ENCODE peak calls at places on chromosomes 16 and 17, in four cellular contexts. P, N, U and A are unnamed samples.

GRCh38 chr17:49213803-49214202 is 3.3 kb downstream of the ABI3 start:
- DNase-seq in P (no peak), U (no peak), N (no peak), A (no peak)

GRCh38 chr17:3976675-3977171 is 12.5 kb upstream of the ATP2A3 start:
- DNase-seq in N (no peak), P (no peak), U (no peak), A (no peak)

GRCh38 chr16:11535494-11535893 is 51.2 kb downstream of the LITAF start:
- DNase-seq in P (no peak), N (no peak), U (no peak), A (peak; percentile 82)

GRCh38 chr16:27547134-27547533 is 2.6 kb downstream of the GTF3C1 start:
- DNase-seq in N (peak; percentile 79), U (no peak), P (peak; percentile 55), A (peak; percentile 62)

GRCh38 chr16:11783319-11784047 is 13.6 kb downstream of the ZC3H7A start:
- DNase-seq in U (peak; percentile 89), N (peak; percentile 45), P (no peak), A (peak; percentile 58)

GRCh38 chr17:4442582-4442981 is 8.8 kb downstream of the SPNS3 start:
- DNase-seq in U (no peak), P (no peak), N (no peak), A (no peak)

GRCh38 chr17:38585056-38585804 is 20.5 kb downstream of the SRCIN1 start:
- DNase-seq in U (no peak), N (no peak), P (peak; percentile 31), A (no peak)

GRCh38 chr16:84449156-84450140 is 55.0 kb downstream of the MEAK7 start:
- DNase-seq in P (no peak), U (no peak), N (no peak), A (no peak)

GRCh38 chr16:24568392-24568791 is 29.0 kb downstream of the RBBP6 start:
- DNase-seq in U (no peak), P (no peak), N (peak; percentile 43), A (peak; percentile 8)

DNA sequence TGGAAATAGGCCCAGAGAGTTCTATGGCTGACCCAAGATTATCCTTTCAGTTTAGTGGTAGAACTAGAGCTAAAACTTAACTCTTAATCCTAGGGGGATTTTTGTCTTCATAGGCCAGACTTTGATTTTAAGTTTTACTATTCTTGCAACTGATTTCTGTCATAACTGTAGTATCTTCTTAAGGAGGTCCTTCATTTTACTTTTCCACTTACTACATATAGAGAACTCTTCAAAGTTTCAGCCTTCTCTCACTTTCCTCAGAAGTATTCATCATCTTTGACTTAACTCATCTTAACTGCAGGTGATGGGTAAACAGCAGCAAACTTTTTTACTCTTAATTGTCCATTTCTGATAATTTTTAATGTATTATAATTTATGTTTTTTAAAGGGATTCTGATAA is 23.4 kb downstream of the RBBP6 start:
- DNase-seq in P (no peak), U (no peak), N (no peak), A (no peak)
- H2AFZ ChIP-seq in P (no peak overlapping the region), U (no peak overlapping the region), N (no peak overlapping the region), A (no peak overlapping the region)

GRCh38 chr17:2828396-2829038 is 32.3 kb downstream of the RAP1GAP2 start:
- DNase-seq in P (peak; percentile 85), N (peak; percentile 19), U (no peak), A (peak; percentile 40)
- H2AFZ ChIP-seq in P (no peak overlapping the region), N (peak overlapping the region; percentile 74), U (no peak overlapping the region), A (peak overlapping the region; percentile 66)

DNA sequence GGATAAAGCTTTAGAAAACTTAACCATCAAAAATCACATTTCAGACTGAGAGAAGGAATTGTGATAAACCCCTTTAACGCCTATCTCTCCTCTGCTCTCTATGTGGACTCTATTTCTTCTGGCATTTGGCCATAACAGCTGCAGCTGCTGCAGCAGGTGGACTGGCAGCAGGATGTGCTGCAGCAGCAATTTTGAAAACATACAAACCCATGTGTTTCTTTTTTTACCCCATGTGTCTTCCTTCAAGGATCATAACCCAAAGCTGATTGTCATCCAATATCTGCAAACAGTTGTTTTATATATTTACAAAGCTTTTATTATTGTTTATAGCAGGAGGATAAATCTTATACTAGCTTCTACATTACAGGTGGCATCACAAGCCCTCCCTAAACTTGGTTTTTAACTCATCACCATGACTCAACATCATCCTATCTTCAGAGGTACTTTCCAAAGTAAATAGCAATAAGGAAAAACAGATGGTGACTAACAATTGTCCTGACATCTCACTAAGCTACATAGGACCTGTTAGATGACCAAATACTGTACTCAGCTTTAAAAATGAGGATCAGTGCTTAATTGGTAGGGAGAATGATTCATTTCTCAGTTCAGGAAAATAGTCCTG is 14.5 kb upstream of the KRTAP9-2 start:
- DNase-seq in U (no peak), N (peak; percentile 73), P (no peak), A (peak; percentile 71)
- H2AFZ ChIP-seq in U (no peak overlapping the region), N (no peak overlapping the region), P (no peak overlapping the region), A (no peak overlapping the region)

DNA sequence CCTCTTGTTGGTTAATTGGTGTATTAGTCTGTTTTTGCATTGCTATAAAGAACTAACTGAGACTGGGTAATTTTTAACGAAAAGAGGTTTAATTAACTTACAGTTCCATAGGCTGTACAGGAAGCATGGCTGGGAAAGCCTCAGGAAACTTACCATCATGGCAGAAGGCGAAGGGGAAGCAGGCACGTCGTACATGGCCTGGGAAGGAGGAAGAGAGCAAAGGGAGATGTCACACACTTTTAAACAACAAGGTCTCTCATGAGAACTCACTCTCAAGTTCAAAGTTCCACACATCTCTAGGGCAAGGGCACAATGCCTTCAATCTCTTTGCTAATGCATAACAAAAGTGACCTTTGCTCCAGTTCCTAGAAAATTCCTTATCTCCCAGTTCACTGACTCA is 125.0 kb upstream of the IRX5 start:
- DNase-seq in P (no peak), U (no peak), N (no peak), A (no peak)
- H2AFZ ChIP-seq in P (no peak overlapping the region), U (no peak overlapping the region), N (no peak overlapping the region), A (no peak overlapping the region)

GRCh38 chr16:67647111-67647651 is 2.2 kb downstream of the CARMIL2 start:
- DNase-seq in N (no peak), P (no peak), U (no peak), A (peak; percentile 52)

GRCh38 chr16:67647681-67648080 is 2.7 kb downstream of the CARMIL2 start:
- DNase-seq in N (no peak), P (no peak), U (no peak), A (no peak)

GRCh38 chr16:67648088-67648763 is 3.3 kb downstream of the CARMIL2 start:
- DNase-seq in N (no peak), U (no peak), P (no peak), A (no peak)

GRCh38 chr16:67644038-67644437 is 906 bp upstream of the CARMIL2 start:
- DNase-seq in U (no peak), N (no peak), P (no peak), A (no peak)

DNA sequence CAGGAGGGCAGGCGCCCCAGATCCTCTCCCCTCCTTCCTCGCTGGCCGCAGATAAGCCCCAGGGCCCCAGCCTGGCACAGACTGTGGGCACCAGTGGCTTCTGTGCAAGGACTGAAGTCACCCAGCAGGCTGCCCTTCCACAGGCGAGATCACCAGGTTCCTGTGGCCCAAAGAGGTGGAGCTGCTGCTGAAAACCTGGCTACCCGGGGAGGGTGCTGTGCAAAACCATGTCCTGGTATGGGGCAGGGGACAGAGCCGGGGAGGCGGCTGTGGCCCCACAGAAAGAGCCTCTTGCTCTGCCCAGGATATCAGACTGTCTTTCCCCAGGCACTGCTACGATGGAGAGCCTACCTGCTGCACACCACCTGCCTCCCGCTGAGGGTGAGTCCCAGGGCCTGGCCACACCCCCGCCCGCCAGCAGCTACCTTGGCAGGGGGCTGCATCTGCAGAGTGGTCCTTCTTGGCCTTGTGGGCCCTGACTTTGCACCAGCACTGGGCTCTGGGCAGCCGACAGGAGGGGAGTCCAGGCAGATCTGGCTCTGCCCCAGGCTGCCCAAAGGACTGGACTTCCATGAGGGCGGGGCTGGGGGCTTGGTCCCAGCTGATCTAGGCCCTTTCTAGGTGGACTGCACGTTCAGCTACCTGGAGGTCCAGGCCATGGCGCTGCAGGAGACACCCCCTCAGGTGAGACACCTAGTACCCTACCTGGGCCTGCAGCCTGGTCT is 615 bp downstream of the CARMIL2 start:
- DNase-seq in P (no peak), N (no peak), U (no peak), A (no peak)
- H2AFZ ChIP-seq in P (no peak overlapping the region), N (no peak overlapping the region), U (peak overlapping the region; percentile 65), A (no peak overlapping the region)

GRCh38 chr16:78444-79145 is 570 bp downstream of the MPG start:
- DNase-seq in P (peak; percentile 67), N (peak; percentile 52), U (no peak), A (no peak)

GRCh38 chr16:77273-77806 is 685 bp upstream of the MPG start:
- DNase-seq in N (peak; percentile 61), P (peak; percentile 79), U (no peak), A (no peak)

GRCh38 chr16:77807-78443 is at the start of gene MPG:
- DNase-seq in P (peak; percentile 93), N (peak; percentile 72), U (no peak), A (peak; percentile 51)

GRCh38 chr16:75580-76501 is 2.2 kb upstream of the MPG start:
- DNase-seq in N (peak; percentile 86), P (peak; percentile 87), U (no peak), A (no peak)

DNA sequence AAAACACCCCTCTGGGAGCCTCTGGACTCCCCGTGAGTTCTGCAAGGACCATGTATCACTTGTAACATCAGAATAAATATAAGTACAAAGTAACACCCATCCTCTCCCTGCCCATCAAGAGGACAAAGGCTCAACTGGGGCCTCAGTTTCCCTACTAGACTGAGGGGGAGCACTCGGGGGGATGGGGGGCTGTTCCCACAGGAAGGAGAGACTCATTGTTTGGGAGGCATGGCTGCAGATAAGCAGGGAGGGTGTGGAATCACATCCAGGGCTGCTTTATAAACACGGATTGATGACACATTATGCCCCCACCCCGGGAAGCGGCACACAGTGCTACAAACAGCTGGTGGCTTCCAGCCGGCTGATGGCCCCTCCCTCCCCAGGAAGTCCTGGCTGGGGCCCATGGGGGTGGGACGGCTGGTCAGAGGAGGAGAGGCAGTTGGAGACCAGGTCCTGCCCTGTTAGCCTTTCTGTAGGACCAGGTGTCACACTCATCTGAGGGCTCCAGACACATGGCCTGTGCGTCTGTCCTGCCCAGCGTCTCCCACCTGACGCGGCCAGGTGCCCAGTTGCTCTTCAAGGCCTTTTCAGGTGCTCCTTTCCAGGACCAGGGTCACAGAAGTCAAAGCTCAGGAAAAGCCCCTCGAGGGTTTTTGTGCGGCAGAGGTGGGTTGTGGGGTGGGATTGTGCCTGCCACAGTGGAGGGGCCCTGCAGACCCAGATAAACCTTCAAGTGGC is 1.3 kb upstream of the MPG start:
- DNase-seq in N (peak; percentile 95), U (no peak), P (peak; percentile 77), A (peak; percentile 25)
- H2AFZ ChIP-seq in N (peak overlapping the region; percentile 74), U (peak overlapping the region; percentile 72), P (no peak overlapping the region), A (peak overlapping the region; percentile 83)

DNA sequence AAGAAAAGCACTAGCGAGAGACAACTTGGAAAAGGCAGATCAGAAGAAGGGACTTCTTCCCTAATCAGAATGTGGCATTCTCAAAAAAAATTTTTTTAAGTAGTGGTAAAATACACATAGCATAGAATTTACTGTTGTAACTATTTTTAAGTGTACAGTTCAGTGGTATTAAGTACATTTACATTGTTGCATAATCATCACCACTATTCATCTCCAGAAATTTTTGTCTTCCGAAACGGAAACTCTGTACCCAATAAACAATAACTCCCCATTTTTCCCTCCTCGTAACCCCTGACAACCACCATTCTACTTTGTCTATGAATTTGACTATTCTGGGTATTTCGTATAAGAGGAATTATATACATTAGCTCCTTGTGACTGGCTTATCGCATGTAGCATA is 18.9 kb downstream of the METTL9 start:
- DNase-seq in U (no peak), P (no peak), N (no peak), A (no peak)
- H2AFZ ChIP-seq in U (no peak overlapping the region), P (no peak overlapping the region), N (no peak overlapping the region), A (no peak overlapping the region)

GRCh38 chr16:21262779-21263639 is 15.1 kb downstream of the CRYM start:
- DNase-seq in N (no peak), U (no peak), P (no peak), A (no peak)
- H2AFZ ChIP-seq in N (no peak overlapping the region), U (no peak overlapping the region), P (no peak overlapping the region), A (no peak overlapping the region)